ENCODE peak calls at places on chromosomes 11 and 22, in six cellular contexts. W is brain microvascular endothelial cell; G is caudate nucleus; Z is PC-9; Q is ovary; E is CD8-positive, alpha-beta T cell. O is an unnamed sample.

GRCh38 chr11:46237248-46238077 is 40.0 kb upstream of the CREB3L1 start:
- DNase-seq in W (peak), G (no peak), Z (peak), Q (peak), E (peak), O (peak)

GRCh38 chr11:130600139-130600538 is 151.7 kb downstream of the ADAMTS15 start:
- DNase-seq in W (peak), G (no peak), Z (no peak), Q (no peak), E (no peak), O (no peak)

GRCh38 chr22:31607696-31608095 is 54.3 kb downstream of the PISD start:
- DNase-seq in W (no peak), G (no peak), Z (no peak), Q (no peak), E (no peak), O (no peak)

GRCh38 chr11:74221816-74222215 is 50.7 kb downstream of the PPME1 start:
- DNase-seq in W (peak), G (no peak), Z (no peak), Q (no peak), E (no peak), O (no peak)

GRCh38 chr22:39178206-39179111 is 26.0 kb upstream of the CBX7 start:
- DNase-seq in W (peak), G (no peak), Z (no peak), Q (no peak), E (no peak), O (peak)

GRCh38 chr11:67006029-67006884 is 16.7 kb upstream of the SYT12 start:
- DNase-seq in W (no peak), G (no peak), Z (peak), Q (no peak), E (no peak), O (no peak)

GRCh38 chr22:30607300-30607930 is 441 bp downstream of the TCN2 start:
- DNase-seq in W (no peak), G (no peak), Z (no peak), Q (no peak), E (no peak), O (no peak)

GRCh38 chr11:70289582-70289981 is 19.1 kb downstream of the PPFIA1 start:
- DNase-seq in W (no peak), G (no peak), Z (no peak), Q (no peak), E (no peak), O (no peak)

GRCh38 chr22:38788417-38788816 is 5.5 kb downstream of the DNAL4 start:
- DNase-seq in W (peak), G (no peak), Z (no peak), Q (peak), E (no peak), O (peak)

GRCh38 chr22:44369241-44369652 is 56.5 kb upstream of the SHISAL1 start:
- DNase-seq in W (no peak), G (no peak), Z (no peak), Q (no peak), E (no peak), O (peak)

GRCh38 chr11:86068138-86068861 is 584 bp downstream of the PICALM start:
- DNase-seq in W (no peak), G (peak), Z (no peak), Q (no peak), E (peak), O (peak)

GRCh38 chr11:43580735-43581369 is 99.7 kb upstream of the HSD17B12 start:
- DNase-seq in W (no peak), G (no peak), Z (no peak), Q (no peak), E (no peak), O (no peak)

GRCh38 chr11:100738701-100739100 is 51.6 kb downstream of the ARHGAP42 start:
- DNase-seq in W (no peak), G (no peak), Z (no peak), Q (no peak), E (no peak), O (no peak)

GRCh38 chr11:34313099-34313517 is 44.7 kb downstream of the ABTB2 start:
- DNase-seq in W (no peak), G (no peak), Z (no peak), Q (no peak), E (no peak), O (no peak)

GRCh38 chr11:102666331-102666957 is 39.1 kb downstream of the MMP27 start:
- DNase-seq in W (peak), G (no peak), Z (peak), Q (no peak), E (no peak), O (peak)

GRCh38 chr11:9527481-9528140 is 45.9 kb upstream of the WEE1 start:
- DNase-seq in W (peak), G (no peak), Z (peak), Q (no peak), E (no peak), O (no peak)
- H3K27ac ChIP-seq in W (peak), G (no peak), Z (peak), Q (no peak), E (no peak), O (no peak)

DNA sequence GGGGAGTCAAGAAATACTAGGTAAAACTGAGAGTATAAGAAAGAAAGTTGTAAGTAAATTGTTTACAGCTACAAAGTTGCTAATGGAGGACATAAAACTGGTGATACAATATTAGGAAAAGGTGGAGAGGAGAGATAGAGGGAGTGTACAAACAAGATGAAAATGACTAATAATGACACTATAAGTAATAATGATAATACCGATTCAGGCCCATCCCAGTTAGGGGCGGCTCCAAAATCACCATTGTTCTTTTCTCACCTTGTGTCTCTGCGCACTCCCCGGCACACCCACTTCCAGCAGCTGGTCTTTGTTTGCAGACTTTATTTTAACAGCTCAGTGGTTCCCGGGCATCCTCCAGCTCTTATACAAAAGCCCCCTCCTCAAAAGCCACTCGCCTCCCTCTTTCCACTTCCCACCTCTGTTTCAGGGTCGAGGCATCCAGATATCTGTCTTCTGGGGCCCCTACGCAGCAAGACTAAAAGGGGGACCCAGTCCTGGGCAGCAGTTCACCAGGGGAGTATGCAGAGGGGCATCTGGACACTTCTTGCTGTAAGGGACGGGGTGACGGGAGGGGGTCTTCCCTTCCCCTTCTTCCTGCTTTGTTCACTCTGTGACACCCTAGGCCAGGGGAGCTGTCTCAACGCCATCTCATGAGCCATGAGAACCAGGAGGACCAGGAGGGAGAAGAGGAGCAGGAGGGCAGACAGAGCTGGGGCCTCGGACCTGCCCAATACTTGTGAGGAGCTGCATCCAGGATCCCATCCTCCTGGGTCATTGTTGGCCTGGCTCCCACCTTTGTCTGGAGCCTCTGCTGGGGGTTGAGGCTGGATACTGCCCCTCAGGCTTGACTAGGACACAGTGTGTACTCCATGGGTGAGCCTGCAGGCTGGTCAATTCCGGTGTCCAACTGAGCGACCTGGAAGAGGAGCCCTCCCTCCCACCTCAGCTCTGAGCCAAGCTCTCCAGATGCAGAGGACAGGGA is 2.7 kb downstream of the APOL2 start:
- DNase-seq in W (no peak), G (no peak), Z (no peak), Q (no peak), E (no peak), O (no peak)
- H3K27ac ChIP-seq in W (no peak), G (peak), Z (no peak), Q (no peak), E (no peak), O (no peak)

GRCh38 chr22:48691431-48691851 is 1136.2 kb downstream of the BRD1 start:
- DNase-seq in W (no peak), G (no peak), Z (no peak), Q (no peak), E (no peak), O (peak)
- H3K27ac ChIP-seq in W (no peak), G (no peak), Z (no peak), Q (no peak), E (no peak), O (no peak)

DNA sequence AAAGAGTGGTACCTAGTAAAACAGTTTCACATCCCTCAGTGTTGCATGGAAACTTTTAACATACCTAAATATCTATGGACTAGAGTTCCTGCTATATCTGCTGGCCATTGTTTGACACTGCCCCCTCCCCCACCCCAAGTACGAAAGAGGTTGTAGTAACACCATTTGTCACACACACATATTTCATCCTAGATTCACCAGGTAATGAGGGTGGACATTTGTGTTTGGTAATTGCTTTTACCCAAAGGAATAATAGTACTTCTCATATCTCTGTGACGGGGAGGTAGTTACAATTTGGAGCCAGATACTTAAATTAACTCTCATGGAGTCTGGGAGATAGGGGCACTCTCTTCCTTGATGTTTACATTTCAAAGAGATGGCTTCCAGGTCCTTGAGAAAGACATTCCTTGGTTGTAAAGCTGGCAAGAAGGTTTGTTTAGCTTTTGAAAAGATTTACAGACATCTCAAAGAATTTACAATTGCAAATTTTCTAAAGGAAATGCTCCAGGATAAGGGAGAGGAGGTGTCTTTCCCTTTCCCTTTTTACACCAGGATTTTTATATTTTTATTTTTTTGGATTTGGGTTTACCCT is 38.8 kb downstream of the REXO2 start:
- DNase-seq in W (no peak), G (no peak), Z (no peak), Q (no peak), E (no peak), O (no peak)
- H3K27ac ChIP-seq in W (no peak), G (no peak), Z (no peak), Q (no peak), E (no peak), O (no peak)

GRCh38 chr11:94934836-94935235 is 38.5 kb downstream of the CWC15 start:
- DNase-seq in W (no peak), G (no peak), Z (no peak), Q (no peak), E (no peak), O (no peak)

GRCh38 chr11:94933225-94934130 is 39.9 kb downstream of the CWC15 start:
- DNase-seq in W (peak), G (no peak), Z (peak), Q (no peak), E (no peak), O (no peak)

GRCh38 chr11:94938399-94939055 is 34.8 kb downstream of the CWC15 start:
- DNase-seq in W (peak), G (no peak), Z (no peak), Q (no peak), E (no peak), O (no peak)

GRCh38 chr11:94934362-94934761 is 39.0 kb downstream of the CWC15 start:
- DNase-seq in W (peak), G (no peak), Z (no peak), Q (no peak), E (no peak), O (no peak)

GRCh38 chr11:94939346-94939745 is 34.0 kb downstream of the CWC15 start:
- DNase-seq in W (no peak), G (no peak), Z (no peak), Q (no peak), E (no peak), O (no peak)
- H3K27ac ChIP-seq in W (no peak), G (no peak), Z (no peak), Q (no peak), E (no peak), O (no peak)

DNA sequence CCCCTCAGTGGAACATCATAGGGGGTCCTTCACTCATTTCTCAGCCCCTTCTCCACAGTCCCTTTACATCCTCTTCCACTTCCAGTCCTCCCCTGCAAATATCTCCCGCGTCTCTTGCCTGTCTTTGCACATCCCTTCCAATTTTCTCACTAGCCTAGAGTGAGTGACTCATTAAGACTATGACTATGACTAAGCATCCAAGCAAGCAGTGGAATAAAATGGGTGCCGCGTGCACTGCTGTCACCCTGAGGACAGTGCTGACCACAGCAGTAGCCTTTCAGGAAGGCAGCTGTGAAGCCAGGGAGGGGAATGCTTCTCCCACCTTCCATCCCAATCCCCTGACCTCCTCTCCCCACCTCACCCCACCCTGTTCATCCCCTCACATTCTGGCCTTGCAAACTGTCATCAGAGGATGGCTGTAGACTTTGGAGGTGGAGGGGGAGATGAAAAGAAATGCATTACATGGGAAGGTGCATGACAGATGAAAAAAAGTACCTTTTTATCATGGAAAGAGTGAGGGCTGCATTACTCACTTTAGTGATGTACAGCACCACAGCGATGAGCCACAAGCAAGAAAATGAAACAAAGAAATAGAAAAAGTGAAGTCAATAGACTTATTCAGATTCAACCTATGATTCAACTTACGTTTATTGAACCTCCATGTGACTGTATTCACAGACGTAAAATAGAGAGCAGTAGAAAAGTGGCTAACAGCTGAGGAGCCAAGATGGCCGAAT is 948.2 kb downstream of the NTM start:
- DNase-seq in W (peak), G (no peak), Z (no peak), Q (no peak), E (no peak), O (no peak)
- H3K27ac ChIP-seq in W (no peak), G (no peak), Z (no peak), Q (no peak), E (no peak), O (no peak)

DNA sequence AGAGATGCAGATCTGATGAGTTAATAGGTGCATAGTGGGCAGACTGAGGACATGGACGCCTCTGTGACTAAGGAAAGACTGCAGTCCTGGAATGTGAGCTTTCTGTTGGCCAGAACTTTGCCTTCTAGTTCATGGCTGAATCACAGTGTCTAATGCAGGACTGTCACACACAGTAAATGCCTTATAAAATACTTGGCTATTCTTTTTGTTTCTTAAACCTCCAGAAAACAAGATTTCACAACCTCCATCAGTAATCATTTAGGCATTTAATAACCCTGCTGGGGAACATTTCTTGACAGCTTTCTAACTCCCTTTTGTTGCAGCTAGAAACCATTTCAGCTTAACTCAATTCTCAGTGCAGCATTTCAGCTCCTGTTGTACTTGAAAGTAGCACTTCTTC is 335.8 kb upstream of the DDI1 start:
- DNase-seq in W (peak), G (no peak), Z (peak), Q (no peak), E (no peak), O (no peak)
- H3K27ac ChIP-seq in W (no peak), G (no peak), Z (no peak), Q (no peak), E (no peak), O (peak)

O was measured in pancreas.